ENCODE peak calls at places on chromosomes 5 and 9, in eight cellular contexts. S, U, Y, X, E, O, Z and B are unnamed samples.

GRCh38 chr9:7284517-7284916 is 515.1 kb downstream of the DMAC1 start:
- DNase-seq in S (no peak), U (no peak), Y (no peak), X (no peak), E (no peak), O (no peak), Z (no peak), B (no peak)

GRCh38 chr5:136132087-136132486 is 558 bp upstream of the SMAD5 start:
- DNase-seq in S (peak; percentile 17), U (no peak), Y (no peak), X (no peak), E (peak; percentile 38), O (no peak), Z (no peak), B (no peak)

GRCh38 chr9:35696520-35697215 is 6.9 kb upstream of the TPM2 start:
- DNase-seq in S (peak; percentile 46), U (no peak), Y (peak; percentile 61), X (peak; percentile 37), E (peak; percentile 77), O (no peak), Z (peak; percentile 55), B (peak; percentile 38)

GRCh38 chr5:149605998-149606721 is 24.9 kb downstream of the ARHGEF37 start:
- DNase-seq in S (peak; percentile 32), U (peak; percentile 56), Y (peak; percentile 95), X (peak; percentile 90), E (peak; percentile 81), O (peak; percentile 87), Z (peak; percentile 100), B (peak; percentile 99)

GRCh38 chr5:135476615-135477493 is 24.7 kb upstream of the TIFAB start:
- DNase-seq in S (no peak), U (no peak), Y (no peak), X (no peak), E (no peak), O (no peak), Z (no peak), B (no peak)

GRCh38 chr5:117713585-117714198 is 1139.1 kb upstream of the SEMA6A start:
- DNase-seq in S (no peak), U (no peak), Y (peak; percentile 5), X (peak; percentile 24), E (peak; percentile 20), O (no peak), Z (no peak), B (peak; percentile 26)

GRCh38 chr5:172835246-172836030 is 1.4 kb downstream of the ERGIC1 start:
- DNase-seq in S (no peak), U (no peak), Y (peak; percentile 45), X (no peak), E (peak; percentile 73), O (no peak), Z (no peak), B (no peak)

GRCh38 chr5:71533614-71534013 is 53.5 kb upstream of the MCCC2 start:
- DNase-seq in S (no peak), U (no peak), Y (peak; percentile 73), X (peak; percentile 15), E (peak; percentile 23), O (peak; percentile 1), Z (peak; percentile 53), B (peak; percentile 4)

GRCh38 chr9:5388026-5388806 is 48.5 kb upstream of the RLN1 start:
- DNase-seq in S (no peak), U (no peak), Y (peak; percentile 56), X (no peak), E (no peak), O (no peak), Z (no peak), B (peak; percentile 25)

GRCh38 chr9:93582550-93582949 is 6.2 kb downstream of the PHF2 start:
- DNase-seq in S (no peak), U (no peak), Y (no peak), X (no peak), E (no peak), O (no peak), Z (no peak), B (no peak)

GRCh38 chr5:58641533-58641932 is 58.7 kb downstream of the RAB3C start:
- DNase-seq in S (no peak), U (no peak), Y (no peak), X (no peak), E (no peak), O (no peak), Z (no peak), B (peak; percentile 2)

GRCh38 chr9:93684161-93684765 is 107.9 kb downstream of the PHF2 start:
- DNase-seq in S (no peak), U (no peak), Y (no peak), X (no peak), E (no peak), O (no peak), Z (no peak), B (no peak)

GRCh38 chr5:179427676-179428056 is 82.4 kb upstream of the ADAMTS2 start:
- DNase-seq in S (no peak), U (no peak), Y (no peak), X (no peak), E (no peak), O (no peak), Z (no peak), B (no peak)

GRCh38 chr9:20189871-20190270 is 401.0 kb upstream of the SLC24A2 start:
- DNase-seq in S (no peak), U (no peak), Y (no peak), X (no peak), E (no peak), O (no peak), Z (no peak), B (no peak)

GRCh38 chr9:20187318-20187717 is 398.5 kb upstream of the SLC24A2 start:
- DNase-seq in S (no peak), U (no peak), Y (no peak), X (no peak), E (peak; percentile 29), O (no peak), Z (no peak), B (no peak)

GRCh38 chr9:20186231-20186630 is 397.4 kb upstream of the SLC24A2 start:
- DNase-seq in S (no peak), U (no peak), Y (no peak), X (no peak), E (no peak), O (no peak), Z (no peak), B (no peak)

GRCh38 chr9:20188616-20189212 is 399.9 kb upstream of the SLC24A2 start:
- DNase-seq in S (no peak), U (no peak), Y (no peak), X (no peak), E (no peak), O (no peak), Z (no peak), B (no peak)

DNA sequence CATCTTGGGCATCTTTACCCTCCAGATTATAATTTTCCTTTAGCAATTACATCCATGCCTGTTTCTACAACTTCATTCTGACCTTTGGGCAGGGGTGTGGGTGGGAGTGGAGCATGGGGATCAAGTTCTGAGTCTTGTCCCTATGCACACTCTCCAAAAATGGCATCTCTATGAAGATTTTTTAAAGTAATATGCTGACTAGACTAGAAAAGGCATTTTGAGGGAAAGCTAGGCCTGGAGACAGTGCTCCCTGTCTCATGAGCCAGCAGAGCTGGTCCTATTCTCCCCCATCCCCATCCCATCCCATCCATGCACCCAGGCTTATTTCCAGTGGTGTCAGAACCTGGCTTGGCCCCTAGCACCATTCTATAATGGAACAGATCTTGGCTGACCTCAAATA is 398.0 kb upstream of the SLC24A2 start:
- DNase-seq in S (no peak), U (no peak), Y (no peak), X (no peak), E (no peak), O (no peak), Z (no peak), B (no peak)
- TF ChIP-seq CTCF in S (no peak), U (no peak), Y (no peak), X (no peak), E (no peak), O (no peak), Z (no peak), B (no peak)

GRCh38 chr9:12640021-12640587 is 53.1 kb upstream of the TYRP1 start:
- DNase-seq in S (no peak), U (no peak), Y (peak; percentile 68), X (peak; percentile 26), E (peak; percentile 28), O (peak; percentile 48), Z (peak; percentile 68), B (peak; percentile 52)
- TF ChIP-seq CTCF in S (peak; percentile 56), U (peak; percentile 37), Y (peak; percentile 47), X (peak; percentile 9), E (peak; percentile 76), O (peak; percentile 51), Z (peak; percentile 51), B (peak; percentile 80)

GRCh38 chr5:140114341-140115185 is 654 bp downstream of the PURA start:
- DNase-seq in S (peak; percentile 74), U (no peak), Y (peak; percentile 69), X (no peak), E (peak; percentile 71), O (no peak), Z (peak; percentile 42), B (peak; percentile 57)

GRCh38 chr5:140115186-140115500 is 1.2 kb downstream of the PURA start:
- DNase-seq in S (no peak), U (no peak), Y (no peak), X (no peak), E (no peak), O (no peak), Z (no peak), B (no peak)

GRCh38 chr5:140116716-140117115 is 2.8 kb downstream of the PURA start:
- DNase-seq in S (no peak), U (no peak), Y (no peak), X (no peak), E (peak; percentile 43), O (no peak), Z (no peak), B (no peak)

GRCh38 chr5:140117523-140117922 is 3.6 kb downstream of the PURA start:
- DNase-seq in S (no peak), U (no peak), Y (no peak), X (no peak), E (no peak), O (no peak), Z (no peak), B (no peak)

GRCh38 chr5:140118294-140118936 is 4.5 kb downstream of the PURA start:
- DNase-seq in S (no peak), U (no peak), Y (peak; percentile 19), X (no peak), E (no peak), O (no peak), Z (no peak), B (no peak)
- TF ChIP-seq CTCF in S (no peak), U (no peak), Y (no peak), X (no peak), E (peak; percentile 52), O (peak; percentile 15), Z (no peak), B (peak; percentile 54)

GRCh38 chr5:67166460-67166871 is 30.1 kb downstream of the CD180 start:
- DNase-seq in S (peak; percentile 66), U (no peak), Y (no peak), X (peak; percentile 7), E (peak; percentile 36), O (no peak), Z (no peak), B (no peak)

GRCh38 chr5:67163863-67164595 is 32.6 kb downstream of the CD180 start:
- DNase-seq in S (no peak), U (no peak), Y (no peak), X (no peak), E (no peak), O (no peak), Z (no peak), B (no peak)

GRCh38 chr5:67166886-67167285 is 29.7 kb downstream of the CD180 start:
- DNase-seq in S (no peak), U (no peak), Y (no peak), X (no peak), E (no peak), O (no peak), Z (no peak), B (no peak)

GRCh38 chr5:67164856-67165523 is 31.6 kb downstream of the CD180 start:
- DNase-seq in S (no peak), U (no peak), Y (no peak), X (no peak), E (no peak), O (no peak), Z (no peak), B (no peak)

GRCh38 chr5:67165524-67166459 is 30.8 kb downstream of the CD180 start:
- DNase-seq in S (peak; percentile 86), U (peak; percentile 42), Y (peak; percentile 87), X (peak; percentile 73), E (peak; percentile 89), O (peak; percentile 9), Z (peak; percentile 54), B (no peak)
- TF ChIP-seq CTCF in S (peak; percentile 52), U (peak; percentile 78), Y (peak; percentile 83), X (peak; percentile 77), E (peak; percentile 84), O (peak; percentile 81), Z (peak; percentile 88), B (peak; percentile 82)